ENCODE peak calls at places on chromosomes 13 and 19, in six cellular contexts. One of them, this sample, is unnamed.

GRCh38 chr19:56108447-56109195 is 12.5 kb downstream of the ZNF787 start:
- DNase-seq in ELR: no peak
- DNase-seq in stimulated activated CD8-positive, alpha-beta memory T cell treated with anti-CD3 and anti-CD28 coated beads, Interleukin-12 subunit alpha, Interleukin-12 subunit beta, amount 100 ng/mL, for 4 hours: no peak
- DNase-seq in stimulated activated CD4-positive, alpha-beta T cell treated with anti-CD3 and anti-CD28 coated beads, Interleukin-4, amount 100 ng/mL, for 24 hours: no peak
- DNase-seq in HFF-Myc: no peak
- DNase-seq in mammary epithelial cell: no peak
- DNase-seq in this sample: peak

GRCh38 chr13:79581870-79582315 is 100.9 kb downstream of the NDFIP2 start:
- DNase-seq in ELR: peak
- DNase-seq in stimulated activated CD8-positive, alpha-beta memory T cell treated with anti-CD3 and anti-CD28 coated beads, Interleukin-12 subunit alpha, Interleukin-12 subunit beta, amount 100 ng/mL, for 4 hours: no peak
- DNase-seq in stimulated activated CD4-positive, alpha-beta T cell treated with anti-CD3 and anti-CD28 coated beads, Interleukin-4, amount 100 ng/mL, for 24 hours: no peak
- DNase-seq in HFF-Myc: peak
- DNase-seq in mammary epithelial cell: peak
- DNase-seq in this sample: peak

GRCh38 chr19:8161135-8161646 is 11.8 kb upstream of the FBN3 start:
- DNase-seq in ELR: peak
- DNase-seq in stimulated activated CD8-positive, alpha-beta memory T cell treated with anti-CD3 and anti-CD28 coated beads, Interleukin-12 subunit alpha, Interleukin-12 subunit beta, amount 100 ng/mL, for 4 hours: no peak
- DNase-seq in stimulated activated CD4-positive, alpha-beta T cell treated with anti-CD3 and anti-CD28 coated beads, Interleukin-4, amount 100 ng/mL, for 24 hours: no peak
- DNase-seq in HFF-Myc: no peak
- DNase-seq in mammary epithelial cell: peak
- DNase-seq in this sample: no peak

GRCh38 chr13:44425041-44425814 is 51.6 kb downstream of the SERP2 start:
- DNase-seq in ELR: no peak
- DNase-seq in stimulated activated CD8-positive, alpha-beta memory T cell treated with anti-CD3 and anti-CD28 coated beads, Interleukin-12 subunit alpha, Interleukin-12 subunit beta, amount 100 ng/mL, for 4 hours: no peak
- DNase-seq in stimulated activated CD4-positive, alpha-beta T cell treated with anti-CD3 and anti-CD28 coated beads, Interleukin-4, amount 100 ng/mL, for 24 hours: no peak
- DNase-seq in HFF-Myc: no peak
- DNase-seq in mammary epithelial cell: no peak
- DNase-seq in this sample: no peak

GRCh38 chr13:106859505-106859904 is 291.6 kb upstream of the ARGLU1 start:
- DNase-seq in ELR: no peak
- DNase-seq in stimulated activated CD8-positive, alpha-beta memory T cell treated with anti-CD3 and anti-CD28 coated beads, Interleukin-12 subunit alpha, Interleukin-12 subunit beta, amount 100 ng/mL, for 4 hours: no peak
- DNase-seq in stimulated activated CD4-positive, alpha-beta T cell treated with anti-CD3 and anti-CD28 coated beads, Interleukin-4, amount 100 ng/mL, for 24 hours: no peak
- DNase-seq in HFF-Myc: no peak
- DNase-seq in mammary epithelial cell: no peak
- DNase-seq in this sample: no peak

GRCh38 chr13:30422056-30422914 is at the start of gene UBE2L5:
- DNase-seq in ELR: peak
- DNase-seq in stimulated activated CD8-positive, alpha-beta memory T cell treated with anti-CD3 and anti-CD28 coated beads, Interleukin-12 subunit alpha, Interleukin-12 subunit beta, amount 100 ng/mL, for 4 hours: peak
- DNase-seq in stimulated activated CD4-positive, alpha-beta T cell treated with anti-CD3 and anti-CD28 coated beads, Interleukin-4, amount 100 ng/mL, for 24 hours: peak
- DNase-seq in HFF-Myc: no peak
- DNase-seq in mammary epithelial cell: peak
- DNase-seq in this sample: peak

GRCh38 chr19:58338825-58339558 is 12.2 kb downstream of the ZSCAN22 start:
- DNase-seq in ELR: peak
- DNase-seq in stimulated activated CD8-positive, alpha-beta memory T cell treated with anti-CD3 and anti-CD28 coated beads, Interleukin-12 subunit alpha, Interleukin-12 subunit beta, amount 100 ng/mL, for 4 hours: no peak
- DNase-seq in stimulated activated CD4-positive, alpha-beta T cell treated with anti-CD3 and anti-CD28 coated beads, Interleukin-4, amount 100 ng/mL, for 24 hours: no peak
- DNase-seq in HFF-Myc: no peak
- DNase-seq in mammary epithelial cell: peak
- DNase-seq in this sample: peak

GRCh38 chr13:113846639-113847318 is 17.1 kb downstream of the GAS6 start:
- DNase-seq in ELR: no peak
- DNase-seq in stimulated activated CD8-positive, alpha-beta memory T cell treated with anti-CD3 and anti-CD28 coated beads, Interleukin-12 subunit alpha, Interleukin-12 subunit beta, amount 100 ng/mL, for 4 hours: no peak
- DNase-seq in stimulated activated CD4-positive, alpha-beta T cell treated with anti-CD3 and anti-CD28 coated beads, Interleukin-4, amount 100 ng/mL, for 24 hours: peak
- DNase-seq in HFF-Myc: no peak
- DNase-seq in mammary epithelial cell: no peak
- DNase-seq in this sample: no peak

GRCh38 chr19:50415661-50416033 is 3.1 kb upstream of the SPIB start:
- DNase-seq in ELR: no peak
- DNase-seq in stimulated activated CD8-positive, alpha-beta memory T cell treated with anti-CD3 and anti-CD28 coated beads, Interleukin-12 subunit alpha, Interleukin-12 subunit beta, amount 100 ng/mL, for 4 hours: no peak
- DNase-seq in stimulated activated CD4-positive, alpha-beta T cell treated with anti-CD3 and anti-CD28 coated beads, Interleukin-4, amount 100 ng/mL, for 24 hours: no peak
- DNase-seq in HFF-Myc: no peak
- DNase-seq in mammary epithelial cell: no peak
- DNase-seq in this sample: no peak

GRCh38 chr13:98784666-98785065 is 32.2 kb upstream of the SLC15A1 start:
- DNase-seq in ELR: no peak
- DNase-seq in stimulated activated CD8-positive, alpha-beta memory T cell treated with anti-CD3 and anti-CD28 coated beads, Interleukin-12 subunit alpha, Interleukin-12 subunit beta, amount 100 ng/mL, for 4 hours: no peak
- DNase-seq in stimulated activated CD4-positive, alpha-beta T cell treated with anti-CD3 and anti-CD28 coated beads, Interleukin-4, amount 100 ng/mL, for 24 hours: no peak
- DNase-seq in HFF-Myc: no peak
- DNase-seq in mammary epithelial cell: no peak
- DNase-seq in this sample: no peak

GRCh38 chr13:49371943-49372636 is 71.8 kb downstream of the CAB39L start:
- DNase-seq in ELR: no peak
- DNase-seq in stimulated activated CD8-positive, alpha-beta memory T cell treated with anti-CD3 and anti-CD28 coated beads, Interleukin-12 subunit alpha, Interleukin-12 subunit beta, amount 100 ng/mL, for 4 hours: no peak
- DNase-seq in stimulated activated CD4-positive, alpha-beta T cell treated with anti-CD3 and anti-CD28 coated beads, Interleukin-4, amount 100 ng/mL, for 24 hours: no peak
- DNase-seq in HFF-Myc: no peak
- DNase-seq in mammary epithelial cell: no peak
- DNase-seq in this sample: no peak

GRCh38 chr13:114106526-114106925 is 25.9 kb downstream of the RASA3 start:
- DNase-seq in ELR: no peak
- DNase-seq in stimulated activated CD8-positive, alpha-beta memory T cell treated with anti-CD3 and anti-CD28 coated beads, Interleukin-12 subunit alpha, Interleukin-12 subunit beta, amount 100 ng/mL, for 4 hours: no peak
- DNase-seq in stimulated activated CD4-positive, alpha-beta T cell treated with anti-CD3 and anti-CD28 coated beads, Interleukin-4, amount 100 ng/mL, for 24 hours: no peak
- DNase-seq in HFF-Myc: no peak
- DNase-seq in mammary epithelial cell: no peak
- DNase-seq in this sample: no peak

GRCh38 chr13:45575146-45575829 is 40.3 kb downstream of the ERICH6B start:
- DNase-seq in ELR: peak
- DNase-seq in stimulated activated CD8-positive, alpha-beta memory T cell treated with anti-CD3 and anti-CD28 coated beads, Interleukin-12 subunit alpha, Interleukin-12 subunit beta, amount 100 ng/mL, for 4 hours: no peak
- DNase-seq in stimulated activated CD4-positive, alpha-beta T cell treated with anti-CD3 and anti-CD28 coated beads, Interleukin-4, amount 100 ng/mL, for 24 hours: no peak
- DNase-seq in HFF-Myc: no peak
- DNase-seq in mammary epithelial cell: peak
- DNase-seq in this sample: peak

GRCh38 chr19:51016798-51017683 is 2.5 kb downstream of the KLK10 start:
- DNase-seq in ELR: peak
- DNase-seq in stimulated activated CD8-positive, alpha-beta memory T cell treated with anti-CD3 and anti-CD28 coated beads, Interleukin-12 subunit alpha, Interleukin-12 subunit beta, amount 100 ng/mL, for 4 hours: no peak
- DNase-seq in stimulated activated CD4-positive, alpha-beta T cell treated with anti-CD3 and anti-CD28 coated beads, Interleukin-4, amount 100 ng/mL, for 24 hours: peak
- DNase-seq in HFF-Myc: peak
- DNase-seq in mammary epithelial cell: peak
- DNase-seq in this sample: peak

GRCh38 chr13:41611385-41611784 is 154.0 kb downstream of the RGCC start:
- DNase-seq in ELR: peak
- DNase-seq in stimulated activated CD8-positive, alpha-beta memory T cell treated with anti-CD3 and anti-CD28 coated beads, Interleukin-12 subunit alpha, Interleukin-12 subunit beta, amount 100 ng/mL, for 4 hours: no peak
- DNase-seq in stimulated activated CD4-positive, alpha-beta T cell treated with anti-CD3 and anti-CD28 coated beads, Interleukin-4, amount 100 ng/mL, for 24 hours: no peak
- DNase-seq in HFF-Myc: no peak
- DNase-seq in mammary epithelial cell: no peak
- DNase-seq in this sample: no peak

GRCh38 chr19:15468675-15469512 is 4.5 kb upstream of the RASAL3 start:
- DNase-seq in ELR: no peak
- DNase-seq in stimulated activated CD8-positive, alpha-beta memory T cell treated with anti-CD3 and anti-CD28 coated beads, Interleukin-12 subunit alpha, Interleukin-12 subunit beta, amount 100 ng/mL, for 4 hours: no peak
- DNase-seq in stimulated activated CD4-positive, alpha-beta T cell treated with anti-CD3 and anti-CD28 coated beads, Interleukin-4, amount 100 ng/mL, for 24 hours: no peak
- DNase-seq in HFF-Myc: no peak
- DNase-seq in mammary epithelial cell: no peak
- DNase-seq in this sample: no peak

GRCh38 chr19:4722671-4723464 is 774 bp downstream of the DPP9 start:
- DNase-seq in ELR: peak
- DNase-seq in stimulated activated CD8-positive, alpha-beta memory T cell treated with anti-CD3 and anti-CD28 coated beads, Interleukin-12 subunit alpha, Interleukin-12 subunit beta, amount 100 ng/mL, for 4 hours: no peak
- DNase-seq in stimulated activated CD4-positive, alpha-beta T cell treated with anti-CD3 and anti-CD28 coated beads, Interleukin-4, amount 100 ng/mL, for 24 hours: peak
- DNase-seq in HFF-Myc: no peak
- DNase-seq in mammary epithelial cell: peak
- DNase-seq in this sample: peak

GRCh38 chr13:114258589-114258988 is 22.8 kb upstream of the UPF3A start:
- DNase-seq in ELR: no peak
- DNase-seq in stimulated activated CD8-positive, alpha-beta memory T cell treated with anti-CD3 and anti-CD28 coated beads, Interleukin-12 subunit alpha, Interleukin-12 subunit beta, amount 100 ng/mL, for 4 hours: no peak
- DNase-seq in stimulated activated CD4-positive, alpha-beta T cell treated with anti-CD3 and anti-CD28 coated beads, Interleukin-4, amount 100 ng/mL, for 24 hours: no peak
- DNase-seq in HFF-Myc: no peak
- DNase-seq in mammary epithelial cell: no peak
- DNase-seq in this sample: no peak

GRCh38 chr13:74128171-74128767 is 5.9 kb downstream of the KLF12 start:
- DNase-seq in ELR: peak
- DNase-seq in stimulated activated CD8-positive, alpha-beta memory T cell treated with anti-CD3 and anti-CD28 coated beads, Interleukin-12 subunit alpha, Interleukin-12 subunit beta, amount 100 ng/mL, for 4 hours: no peak
- DNase-seq in stimulated activated CD4-positive, alpha-beta T cell treated with anti-CD3 and anti-CD28 coated beads, Interleukin-4, amount 100 ng/mL, for 24 hours: peak
- DNase-seq in HFF-Myc: no peak
- DNase-seq in mammary epithelial cell: no peak
- DNase-seq in this sample: peak

GRCh38 chr13:94722596-94722995 is 10.3 kb upstream of the SOX21 start:
- DNase-seq in ELR: no peak
- DNase-seq in stimulated activated CD8-positive, alpha-beta memory T cell treated with anti-CD3 and anti-CD28 coated beads, Interleukin-12 subunit alpha, Interleukin-12 subunit beta, amount 100 ng/mL, for 4 hours: no peak
- DNase-seq in stimulated activated CD4-positive, alpha-beta T cell treated with anti-CD3 and anti-CD28 coated beads, Interleukin-4, amount 100 ng/mL, for 24 hours: no peak
- DNase-seq in HFF-Myc: no peak
- DNase-seq in mammary epithelial cell: no peak
- DNase-seq in this sample: no peak

GRCh38 chr13:30719521-30719914 is 15.8 kb upstream of the ALOX5AP start:
- DNase-seq in ELR: peak
- DNase-seq in stimulated activated CD8-positive, alpha-beta memory T cell treated with anti-CD3 and anti-CD28 coated beads, Interleukin-12 subunit alpha, Interleukin-12 subunit beta, amount 100 ng/mL, for 4 hours: no peak
- DNase-seq in stimulated activated CD4-positive, alpha-beta T cell treated with anti-CD3 and anti-CD28 coated beads, Interleukin-4, amount 100 ng/mL, for 24 hours: no peak
- DNase-seq in HFF-Myc: no peak
- DNase-seq in mammary epithelial cell: no peak
- DNase-seq in this sample: no peak

This sample was measured in GM23248.